ENCODE peak calls at places on chromosomes 1 and 21, in six cellular contexts. M is PC-9, A is fibroblast of lung, Y is mammary epithelial cell, H is neural progenitor cell, O is DND-41. C is an unnamed sample.

GRCh38 chr1:39425151-39425550 is 66.3 kb upstream of the BMP8A start:
- DNase-seq in M (no peak), A (no peak), Y (no peak), H (no peak), O (no peak), C (no peak)

GRCh38 chr1:24142546-24143431 is at the start of gene IL22RA1:
- DNase-seq in M (peak), A (no peak), Y (peak), H (no peak), O (no peak), C (no peak)

GRCh38 chr1:232038704-232039103 is 412.1 kb downstream of the DISC1 start:
- DNase-seq in M (no peak), A (no peak), Y (no peak), H (no peak), O (no peak), C (no peak)

GRCh38 chr1:202279806-202280205 is 61.9 kb downstream of the UBE2T start:
- DNase-seq in M (no peak), A (no peak), Y (no peak), H (no peak), O (no peak), C (no peak)

GRCh38 chr1:154931940-154932487 is 4.5 kb downstream of the PMVK start:
- DNase-seq in M (peak), A (no peak), Y (peak), H (no peak), O (no peak), C (no peak)

GRCh38 chr1:151386002-151386401 is 13.4 kb upstream of the PSMB4 start:
- DNase-seq in M (no peak), A (no peak), Y (no peak), H (no peak), O (no peak), C (no peak)

GRCh38 chr1:161792740-161793139 is 26.6 kb downstream of the ATF6 start:
- DNase-seq in M (peak), A (peak), Y (peak), H (peak), O (no peak), C (peak)

GRCh38 chr21:25368531-25368930 is 238.8 kb downstream of the MRPL39 start:
- DNase-seq in M (no peak), A (no peak), Y (no peak), H (no peak), O (no peak), C (no peak)

GRCh38 chr1:113053344-113054138 is 19.5 kb upstream of the LRIG2 start:
- DNase-seq in M (no peak), A (no peak), Y (no peak), H (no peak), O (no peak), C (no peak)

GRCh38 chr21:36854391-36854790 is 112.1 kb downstream of the HLCS start:
- DNase-seq in M (no peak), A (peak), Y (no peak), H (peak), O (peak), C (no peak)

GRCh38 chr1:172939475-172939874 is 111.3 kb downstream of the TNFSF18 start:
- DNase-seq in M (no peak), A (no peak), Y (no peak), H (no peak), O (no peak), C (no peak)

GRCh38 chr21:37072239-37072987 is 458 bp downstream of the PIGP start:
- DNase-seq in M (no peak), A (no peak), Y (peak), H (peak), O (no peak), C (no peak)

GRCh38 chr1:54510715-54511270 is 37.2 kb upstream of the ACOT11 start:
- DNase-seq in M (no peak), A (no peak), Y (no peak), H (no peak), O (no peak), C (no peak)

GRCh38 chr1:231240531-231240882 is 505 bp upstream of the GNPAT start:
- DNase-seq in M (peak), A (peak), Y (peak), H (peak), O (no peak), C (no peak)

GRCh38 chr1:64312431-64312830 is 109.0 kb downstream of the UBE2U start:
- DNase-seq in M (no peak), A (no peak), Y (no peak), H (no peak), O (no peak), C (no peak)

GRCh38 chr1:1185101-1185765 is 11.6 kb downstream of the TTLL10 start:
- DNase-seq in M (no peak), A (no peak), Y (no peak), H (peak), O (no peak), C (no peak)

GRCh38 chr1:226664413-226665101 is 74.5 kb downstream of the ITPKB start:
- DNase-seq in M (no peak), A (peak), Y (no peak), H (no peak), O (no peak), C (no peak)

GRCh38 chr1:57986432-57986831 is 560.1 kb downstream of the OMA1 start:
- DNase-seq in M (no peak), A (no peak), Y (no peak), H (no peak), O (peak), C (no peak)

GRCh38 chr21:30340714-30341573 is 3.5 kb upstream of the KRTAP27-1 start:
- DNase-seq in M (no peak), A (peak), Y (peak), H (peak), O (peak), C (no peak)

GRCh38 chr1:21795075-21795474 is 12.1 kb upstream of the USP48 start:
- DNase-seq in M (no peak), A (no peak), Y (no peak), H (no peak), O (no peak), C (no peak)

GRCh38 chr1:87766737-87767136 is 438.1 kb downstream of the LMO4 start:
- DNase-seq in M (peak), A (no peak), Y (peak), H (no peak), O (no peak), C (no peak)

GRCh38 chr1:20383631-20384030 is 93.0 kb downstream of the VWA5B1 start:
- DNase-seq in M (no peak), A (no peak), Y (no peak), H (no peak), O (no peak), C (no peak)

GRCh38 chr1:20389551-20389950 is 96.5 kb downstream of the CAMK2N1 start:
- DNase-seq in M (no peak), A (no peak), Y (no peak), H (no peak), O (no peak), C (no peak)

GRCh38 chr1:20386682-20387081 is 96.0 kb downstream of the VWA5B1 start:
- DNase-seq in M (no peak), A (no peak), Y (no peak), H (peak), O (peak), C (no peak)

GRCh38 chr1:20381961-20382360 is 91.3 kb downstream of the VWA5B1 start:
- DNase-seq in M (no peak), A (no peak), Y (no peak), H (no peak), O (no peak), C (no peak)

GRCh38 chr1:20385630-20386029 is 95.0 kb downstream of the VWA5B1 start:
- DNase-seq in M (no peak), A (no peak), Y (no peak), H (no peak), O (no peak), C (no peak)
- TF ChIP-seq EZH2 in M (no peak), A (no peak), Y (no peak), H (no peak), O (no peak), C (no peak)

DNA sequence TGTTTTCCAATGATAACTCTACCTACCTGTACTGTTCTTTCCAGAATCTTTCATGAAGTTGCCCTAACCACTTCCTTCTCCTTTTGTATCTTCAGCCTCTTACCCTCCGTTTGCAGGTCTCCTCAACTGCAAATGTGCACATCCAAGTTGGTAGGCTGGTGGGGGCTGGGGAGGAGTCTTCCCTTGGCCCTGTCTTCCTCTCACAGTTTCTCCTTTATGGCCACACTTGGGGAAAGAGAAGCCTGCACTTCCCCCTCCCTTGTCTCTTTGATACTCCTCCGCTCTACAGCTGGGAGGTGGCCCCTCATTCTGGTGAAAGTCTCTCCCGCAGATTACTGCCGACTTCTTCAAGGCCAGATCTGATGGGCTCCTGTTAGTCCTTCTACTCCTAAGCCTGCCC is 26.9 kb upstream of the GPR88 start:
- DNase-seq in M (no peak), A (no peak), Y (no peak), H (no peak), O (no peak), C (no peak)
- TF ChIP-seq EZH2 in M (no peak), A (no peak), Y (no peak), H (no peak), O (no peak), C (no peak)

GRCh38 chr1:181317261-181317924 is 165.9 kb upstream of the CACNA1E start:
- DNase-seq in M (no peak), A (no peak), Y (no peak), H (peak), O (no peak), C (no peak)

GRCh38 chr1:181318858-181319235 is 164.5 kb upstream of the CACNA1E start:
- DNase-seq in M (no peak), A (no peak), Y (no peak), H (no peak), O (no peak), C (no peak)

GRCh38 chr1:181314959-181315358 is 168.4 kb upstream of the CACNA1E start:
- DNase-seq in M (no peak), A (no peak), Y (no peak), H (peak), O (no peak), C (no peak)

GRCh38 chr1:181319903-181320302 is 163.4 kb upstream of the CACNA1E start:
- DNase-seq in M (no peak), A (no peak), Y (no peak), H (no peak), O (no peak), C (no peak)

GRCh38 chr1:181318022-181318857 is 165.1 kb upstream of the CACNA1E start:
- DNase-seq in M (no peak), A (no peak), Y (no peak), H (peak), O (no peak), C (no peak)
- TF ChIP-seq EZH2 in M (no peak), A (peak), Y (peak), H (peak), O (no peak), C (no peak)

DNA sequence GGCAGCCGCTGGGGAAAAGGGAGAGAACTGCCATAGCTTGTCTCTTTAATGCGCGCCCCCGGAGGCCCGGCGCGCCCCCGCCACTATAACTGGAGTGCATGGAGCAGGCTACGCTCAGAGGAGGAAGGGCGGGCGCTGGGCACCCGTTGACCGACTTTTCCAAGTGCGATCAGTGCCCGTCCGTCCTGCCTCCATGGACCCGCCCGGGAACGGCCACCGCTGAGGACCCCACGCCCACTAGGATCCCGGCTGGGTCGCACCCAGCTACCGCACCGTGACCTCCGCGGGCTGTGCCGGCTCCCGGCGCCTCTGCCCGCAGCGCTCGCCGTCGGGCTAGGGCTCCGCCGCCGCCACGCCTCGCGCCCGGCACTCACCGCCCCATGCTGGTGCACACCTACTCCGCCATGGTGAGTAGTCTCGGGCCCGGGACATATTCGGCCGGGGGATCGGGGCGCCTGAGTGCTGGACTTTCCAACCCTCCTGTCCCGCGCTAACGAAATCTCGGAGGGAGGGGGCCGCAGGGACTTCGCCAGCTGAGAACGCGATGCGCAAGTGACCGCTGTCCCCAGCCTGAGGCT is at the start of gene TFAP2E:
- DNase-seq in M (peak), A (peak), Y (peak), H (peak), O (no peak), C (no peak)
- TF ChIP-seq EZH2 in M (no peak), A (peak), Y (no peak), H (peak), O (no peak), C (no peak)

DNA sequence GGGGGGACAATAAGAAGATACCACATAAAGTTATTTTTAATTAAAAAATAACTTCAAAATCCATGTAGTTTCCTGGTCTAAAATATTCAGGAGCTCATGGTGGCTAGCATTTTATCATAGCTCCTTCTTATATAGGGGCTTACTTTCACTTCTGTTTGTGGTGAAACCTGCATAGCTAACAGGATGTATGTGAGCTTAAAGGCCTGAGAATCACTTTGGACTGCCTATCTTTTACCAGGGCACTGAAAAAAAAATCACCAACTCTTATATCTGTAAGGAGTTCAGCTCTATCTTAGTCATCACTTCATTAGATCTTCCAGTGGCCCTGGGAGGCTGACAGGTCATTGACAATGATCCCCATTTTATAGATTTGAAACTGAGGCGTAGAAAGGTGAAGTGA is 21.3 kb downstream of the UROD start:
- DNase-seq in M (no peak), A (no peak), Y (no peak), H (no peak), O (no peak), C (no peak)
- TF ChIP-seq EZH2 in M (no peak), A (no peak), Y (no peak), H (no peak), O (no peak), C (no peak)

GRCh38 chr1:160070243-160071163 is 543 bp upstream of the KCNJ10 start:
- DNase-seq in M (peak), A (peak), Y (peak), H (peak), O (peak), C (no peak)
- TF ChIP-seq EZH2 in M (no peak), A (peak), Y (peak), H (peak), O (no peak), C (no peak)

C was measured in GM12878.